ENCODE peak calls at places on chromosomes 16 and 17, in four cellular contexts. Z is NCI-H748 treated with DMSO at 0.1 percent for 48 hours, S is mesendoderm, F is epithelial cell of esophagus. L is an unnamed sample.
A peak's percentile ranks its signal among the peaks of the same experiment; 100 is the strongest.

GRCh38 chr17:79045001-79045729 is 21.2 kb downstream of the C1QTNF1 start:
- DNase-seq in Z (no peak), S (peak; percentile 43), F (no peak), L (no peak)

GRCh38 chr16:27169511-27170071 is 33.7 kb upstream of the KDM8 start:
- DNase-seq in Z (peak; percentile 1), S (peak; percentile 44), F (peak; percentile 81), L (peak; percentile 85)

GRCh38 chr16:73414636-73415035 is 366.7 kb upstream of the ZFHX3 start:
- DNase-seq in Z (no peak), S (no peak), F (no peak), L (no peak)

GRCh38 chr16:86317617-86318021 is 192.7 kb upstream of the FOXF1 start:
- DNase-seq in Z (no peak), S (no peak), F (no peak), L (no peak)

GRCh38 chr16:22898874-22899348 is 84.9 kb downstream of the HS3ST2 start:
- DNase-seq in Z (peak; percentile 30), S (peak; percentile 93), F (peak; percentile 86), L (peak; percentile 56)

GRCh38 chr16:83994087-83994486 is 26.0 kb downstream of the NECAB2 start:
- DNase-seq in Z (no peak), S (peak; percentile 36), F (peak; percentile 96), L (peak; percentile 86)

GRCh38 chr17:27559996-27560481 is 70.9 kb upstream of the LGALS9 start:
- DNase-seq in Z (no peak), S (no peak), F (peak; percentile 73), L (peak; percentile 21)

GRCh38 chr17:40122466-40122943 is 734 bp downstream of the MSL1 start:
- DNase-seq in Z (no peak), S (peak; percentile 70), F (peak; percentile 53), L (no peak)

GRCh38 chr16:10080031-10080772 is 102.0 kb downstream of the GRIN2A start:
- DNase-seq in Z (no peak), S (peak; percentile 81), F (peak; percentile 27), L (peak; percentile 11)

GRCh38 chr17:32495347-32496253 is 8.8 kb downstream of the CDK5R1 start:
- DNase-seq in Z (no peak), S (no peak), F (no peak), L (no peak)

GRCh38 chr16:3020604-3021448 is 658 bp downstream of the TNFRSF12A start:
- DNase-seq in Z (no peak), S (peak; percentile 96), F (peak; percentile 93), L (peak; percentile 89)

GRCh38 chr17:79019631-79020584 is 4.1 kb upstream of the C1QTNF1 start:
- DNase-seq in Z (peak; percentile 10), S (peak; percentile 70), F (peak; percentile 85), L (peak; percentile 46)

GRCh38 chr16:64180136-64180900 is 941.5 kb downstream of the CDH11 start:
- DNase-seq in Z (no peak), S (no peak), F (no peak), L (no peak)

GRCh38 chr17:76943781-76944213 is 75.6 kb downstream of the MGAT5B start:
- DNase-seq in Z (peak; percentile 49), S (peak; percentile 52), F (no peak), L (no peak)

L was measured in foreskin keratinocyte.